ENCODE peak calls at places on chromosomes 1 and 21, in seven cellular contexts. One of them, this sample, is unnamed. For H3K4me1, the result is how much of the 10 kb centered on the place peaks cover.

GRCh38 chr21:28975401-28975800 is 17.3 kb downstream of the LTN1 start:
- DNase-seq in uterus: no peak
- DNase-seq in mesenchymal stem cell: peak
- DNase-seq in CD4-positive, CD25-positive, alpha-beta regulatory T cell: no peak
- DNase-seq in IMR-90: peak
- DNase-seq in GM23248: peak
- DNase-seq in HCT116: no peak
- DNase-seq in this sample: no peak

GRCh38 chr1:63969461-63969893 is 195.7 kb downstream of the ROR1 start:
- DNase-seq in uterus: no peak
- DNase-seq in mesenchymal stem cell: no peak
- DNase-seq in CD4-positive, CD25-positive, alpha-beta regulatory T cell: no peak
- DNase-seq in HCT116: peak
- DNase-seq in IMR-90: peak
- DNase-seq in GM23248: no peak
- DNase-seq in this sample: no peak

GRCh38 chr1:184534690-184535089 is 147.9 kb downstream of the C1orf21 start:
- DNase-seq in CD4-positive, CD25-positive, alpha-beta regulatory T cell: no peak
- DNase-seq in IMR-90: no peak
- DNase-seq in mesenchymal stem cell: no peak
- DNase-seq in HCT116: no peak
- DNase-seq in GM23248: no peak
- DNase-seq in uterus: no peak
- DNase-seq in this sample: no peak

GRCh38 chr1:167526659-167527383 is 8.5 kb upstream of the CD247 start:
- DNase-seq in GM23248: no peak
- DNase-seq in mesenchymal stem cell: no peak
- DNase-seq in HCT116: no peak
- DNase-seq in uterus: no peak
- DNase-seq in IMR-90: no peak
- DNase-seq in CD4-positive, CD25-positive, alpha-beta regulatory T cell: no peak
- DNase-seq in this sample: no peak

GRCh38 chr1:84541679-84542078 is 32.6 kb downstream of the CTBS start:
- DNase-seq in HCT116: peak
- DNase-seq in mesenchymal stem cell: no peak
- DNase-seq in CD4-positive, CD25-positive, alpha-beta regulatory T cell: peak
- DNase-seq in uterus: no peak
- DNase-seq in IMR-90: no peak
- DNase-seq in GM23248: no peak
- DNase-seq in this sample: no peak

GRCh38 chr1:162919043-162919442 is 58.1 kb upstream of the CCDC190 start:
- DNase-seq in CD4-positive, CD25-positive, alpha-beta regulatory T cell: no peak
- DNase-seq in GM23248: no peak
- DNase-seq in mesenchymal stem cell: no peak
- DNase-seq in IMR-90: no peak
- DNase-seq in HCT116: no peak
- DNase-seq in uterus: no peak
- DNase-seq in this sample: no peak

GRCh38 chr21:42164064-42164789 is 54.7 kb upstream of the ABCG1 start:
- DNase-seq in IMR-90: no peak
- DNase-seq in CD4-positive, CD25-positive, alpha-beta regulatory T cell: peak
- DNase-seq in uterus: no peak
- DNase-seq in mesenchymal stem cell: peak
- DNase-seq in HCT116: peak
- DNase-seq in GM23248: no peak
- DNase-seq in this sample: peak

GRCh38 chr1:15595809-15596730 is 11.2 kb upstream of the AGMAT start:
- DNase-seq in HCT116: no peak
- DNase-seq in GM23248: no peak
- DNase-seq in mesenchymal stem cell: peak
- DNase-seq in CD4-positive, CD25-positive, alpha-beta regulatory T cell: no peak
- DNase-seq in uterus: no peak
- DNase-seq in IMR-90: no peak
- DNase-seq in this sample: no peak

GRCh38 chr1:49051647-49052046 is 275.0 kb upstream of the BEND5 start:
- DNase-seq in mesenchymal stem cell: no peak
- DNase-seq in GM23248: no peak
- DNase-seq in CD4-positive, CD25-positive, alpha-beta regulatory T cell: no peak
- DNase-seq in uterus: no peak
- DNase-seq in HCT116: no peak
- DNase-seq in IMR-90: no peak
- DNase-seq in this sample: no peak

GRCh38 chr1:83632906-83633305 is 366.0 kb downstream of the TTLL7 start:
- DNase-seq in GM23248: no peak
- DNase-seq in IMR-90: no peak
- DNase-seq in uterus: no peak
- DNase-seq in CD4-positive, CD25-positive, alpha-beta regulatory T cell: no peak
- DNase-seq in mesenchymal stem cell: no peak
- DNase-seq in HCT116: no peak
- DNase-seq in this sample: no peak

GRCh38 chr1:35715568-35716002 is 3.1 kb downstream of the C1orf216 start:
- DNase-seq in mesenchymal stem cell: peak
- DNase-seq in GM23248: peak
- DNase-seq in HCT116: peak
- DNase-seq in CD4-positive, CD25-positive, alpha-beta regulatory T cell: peak
- DNase-seq in IMR-90: peak
- DNase-seq in uterus: peak
- DNase-seq in this sample: peak

GRCh38 chr21:36698160-36699025 is 522 bp upstream of the SIM2 start:
- DNase-seq in uterus: no peak
- DNase-seq in mesenchymal stem cell: no peak
- DNase-seq in HCT116: peak
- DNase-seq in GM23248: no peak
- DNase-seq in IMR-90: peak
- DNase-seq in CD4-positive, CD25-positive, alpha-beta regulatory T cell: no peak
- DNase-seq in this sample: no peak
- H3K4me1 ChIP-seq in uterus: under half
- H3K4me1 ChIP-seq in mesenchymal stem cell: half or more
- H3K4me1 ChIP-seq in HCT116: under half
- H3K4me1 ChIP-seq in GM23248: under half
- H3K4me1 ChIP-seq in IMR-90: under half
- H3K4me1 ChIP-seq in CD4-positive, CD25-positive, alpha-beta regulatory T cell: under half
- H3K4me1 ChIP-seq in this sample: under half

DNA sequence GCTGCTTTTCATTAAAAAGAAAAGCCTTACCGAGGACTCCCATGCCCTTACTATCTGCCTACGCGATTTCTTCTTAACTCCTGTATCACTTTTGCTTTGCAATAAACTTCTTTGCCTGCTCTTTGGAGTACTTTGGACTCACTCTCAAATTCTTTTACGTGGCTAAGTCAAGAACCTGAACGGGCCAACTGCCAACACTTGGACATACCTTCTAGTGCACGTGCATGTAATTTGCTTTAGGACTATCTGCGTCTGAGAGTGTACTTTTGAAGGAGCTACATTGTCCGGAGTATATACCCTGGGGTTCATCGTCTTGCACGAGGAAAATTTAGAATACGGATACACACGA is 3.6 kb upstream of the OTUD3 start:
- DNase-seq in IMR-90: no peak
- DNase-seq in mesenchymal stem cell: no peak
- DNase-seq in HCT116: no peak
- DNase-seq in CD4-positive, CD25-positive, alpha-beta regulatory T cell: no peak
- DNase-seq in uterus: peak
- DNase-seq in GM23248: no peak
- DNase-seq in this sample: no peak
- H3K4me3 ChIP-seq in IMR-90: no peak
- H3K4me3 ChIP-seq in mesenchymal stem cell: no peak
- H3K4me3 ChIP-seq in HCT116: no peak
- H3K4me3 ChIP-seq in CD4-positive, CD25-positive, alpha-beta regulatory T cell: no peak
- H3K4me3 ChIP-seq in uterus: no peak
- H3K4me3 ChIP-seq in GM23248: no peak
- H3K4me3 ChIP-seq in this sample: no peak

GRCh38 chr1:229880271-229881170 is 186.5 kb upstream of the GALNT2 start:
- DNase-seq in mesenchymal stem cell: no peak
- DNase-seq in CD4-positive, CD25-positive, alpha-beta regulatory T cell: no peak
- DNase-seq in uterus: no peak
- DNase-seq in HCT116: no peak
- DNase-seq in IMR-90: no peak
- DNase-seq in GM23248: no peak
- DNase-seq in this sample: no peak
- H3K27ac ChIP-seq in mesenchymal stem cell: no peak
- H3K27ac ChIP-seq in CD4-positive, CD25-positive, alpha-beta regulatory T cell: no peak
- H3K27ac ChIP-seq in uterus: peak
- H3K27ac ChIP-seq in HCT116: no peak
- H3K27ac ChIP-seq in IMR-90: no peak
- H3K27ac ChIP-seq in GM23248: no peak
- H3K27ac ChIP-seq in this sample: no peak

DNA sequence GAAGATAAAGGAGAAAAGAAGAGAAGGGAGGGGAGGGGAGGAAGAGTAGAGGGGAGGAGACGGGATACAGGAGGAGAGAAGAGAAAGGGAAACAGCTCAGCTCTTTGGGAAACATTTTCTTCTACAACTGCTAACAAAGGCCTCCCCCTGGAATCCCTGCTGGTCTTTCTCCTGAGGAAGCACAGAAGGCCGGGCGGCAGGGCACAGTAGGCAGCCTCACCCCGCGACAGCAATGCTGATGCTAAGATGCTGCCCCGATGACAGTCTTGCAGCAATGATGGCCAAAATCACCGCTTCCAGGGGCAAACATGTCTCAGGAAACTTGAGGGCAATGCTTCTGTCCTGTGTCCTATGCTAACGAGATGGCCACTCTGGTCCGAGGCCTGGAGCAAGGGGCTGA is 5.2 kb downstream of the KIAA2013 start:
- DNase-seq in GM23248: no peak
- DNase-seq in mesenchymal stem cell: no peak
- DNase-seq in IMR-90: no peak
- DNase-seq in CD4-positive, CD25-positive, alpha-beta regulatory T cell: no peak
- DNase-seq in uterus: no peak
- DNase-seq in HCT116: no peak
- DNase-seq in this sample: no peak
- H3K4me1 ChIP-seq in GM23248: under half
- H3K4me1 ChIP-seq in mesenchymal stem cell: under half
- H3K4me1 ChIP-seq in IMR-90: under half
- H3K4me1 ChIP-seq in CD4-positive, CD25-positive, alpha-beta regulatory T cell: under half
- H3K4me1 ChIP-seq in uterus: under half
- H3K4me1 ChIP-seq in HCT116: under half
- H3K4me1 ChIP-seq in this sample: under half

GRCh38 chr1:38028105-38028591 is 15.6 kb downstream of the UTP11 start:
- DNase-seq in GM23248: peak
- DNase-seq in IMR-90: no peak
- DNase-seq in CD4-positive, CD25-positive, alpha-beta regulatory T cell: peak
- DNase-seq in uterus: no peak
- DNase-seq in mesenchymal stem cell: no peak
- DNase-seq in HCT116: no peak
- DNase-seq in this sample: no peak

GRCh38 chr1:38027201-38028104 is 14.9 kb downstream of the UTP11 start:
- DNase-seq in IMR-90: no peak
- DNase-seq in mesenchymal stem cell: no peak
- DNase-seq in CD4-positive, CD25-positive, alpha-beta regulatory T cell: no peak
- DNase-seq in GM23248: no peak
- DNase-seq in HCT116: no peak
- DNase-seq in uterus: no peak
- DNase-seq in this sample: no peak

GRCh38 chr1:38025233-38025632 is 12.7 kb downstream of the UTP11 start:
- DNase-seq in uterus: no peak
- DNase-seq in mesenchymal stem cell: no peak
- DNase-seq in GM23248: no peak
- DNase-seq in HCT116: no peak
- DNase-seq in IMR-90: no peak
- DNase-seq in CD4-positive, CD25-positive, alpha-beta regulatory T cell: no peak
- DNase-seq in this sample: no peak

GRCh38 chr1:38025664-38026063 is 13.1 kb downstream of the UTP11 start:
- DNase-seq in HCT116: no peak
- DNase-seq in uterus: no peak
- DNase-seq in mesenchymal stem cell: no peak
- DNase-seq in CD4-positive, CD25-positive, alpha-beta regulatory T cell: no peak
- DNase-seq in IMR-90: no peak
- DNase-seq in GM23248: no peak
- DNase-seq in this sample: no peak

DNA sequence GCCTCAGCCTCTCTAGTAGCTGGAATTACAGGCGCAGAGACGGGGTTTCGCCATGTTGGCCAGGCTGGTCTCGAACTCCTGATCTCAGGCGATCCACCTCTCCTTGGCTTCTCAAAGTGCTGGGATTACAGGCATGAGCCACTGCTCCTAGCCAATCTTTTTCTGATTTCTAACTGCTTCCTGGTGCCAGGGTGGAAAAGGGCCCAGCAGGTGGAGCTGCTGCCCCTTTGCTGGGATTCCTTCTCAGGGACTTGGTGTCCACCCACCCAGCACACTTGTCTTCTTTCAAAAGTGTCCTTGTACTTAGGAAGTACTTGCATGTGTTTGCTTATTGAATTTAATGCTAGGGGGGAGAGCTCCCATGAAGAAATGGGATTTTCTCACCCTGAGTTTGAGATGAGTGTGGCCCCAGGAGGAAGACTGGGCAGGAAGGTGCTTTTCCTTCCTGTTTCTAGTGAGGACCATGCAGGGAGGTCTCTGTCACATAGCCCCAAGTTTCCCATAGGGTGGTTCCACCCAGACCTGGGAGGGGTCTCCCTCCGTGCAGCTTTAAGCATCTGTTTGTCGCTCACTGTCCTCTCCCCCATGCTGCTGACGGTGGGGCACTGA is 14.2 kb downstream of the UTP11 start:
- DNase-seq in mesenchymal stem cell: peak
- DNase-seq in uterus: no peak
- DNase-seq in GM23248: peak
- DNase-seq in IMR-90: peak
- DNase-seq in CD4-positive, CD25-positive, alpha-beta regulatory T cell: peak
- DNase-seq in HCT116: no peak
- DNase-seq in this sample: no peak
- H3K4me3 ChIP-seq in mesenchymal stem cell: no peak
- H3K4me3 ChIP-seq in uterus: no peak
- H3K4me3 ChIP-seq in GM23248: no peak
- H3K4me3 ChIP-seq in IMR-90: no peak
- H3K4me3 ChIP-seq in CD4-positive, CD25-positive, alpha-beta regulatory T cell: no peak
- H3K4me3 ChIP-seq in HCT116: no peak
- H3K4me3 ChIP-seq in this sample: no peak

DNA sequence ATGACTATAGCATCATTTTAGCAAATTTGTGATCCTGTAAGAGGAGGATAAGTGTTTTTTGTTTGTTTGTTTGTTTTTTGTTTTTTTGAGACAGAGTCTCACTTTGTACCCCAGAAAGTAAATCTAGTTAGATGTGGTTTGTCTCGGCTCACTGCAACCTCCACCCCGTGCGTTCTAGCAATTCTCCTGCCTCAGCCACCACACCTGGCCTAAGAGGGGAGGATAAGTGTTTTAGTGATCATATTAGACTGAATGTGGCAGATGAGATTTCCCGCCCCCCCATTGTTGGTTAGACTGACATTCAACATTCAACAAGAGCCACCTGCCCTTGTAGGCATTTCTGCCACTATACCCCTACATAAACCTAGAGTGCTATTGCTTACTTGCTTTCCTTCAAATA is 98.5 kb downstream of the OSBPL9 start:
- DNase-seq in IMR-90: no peak
- DNase-seq in uterus: no peak
- DNase-seq in HCT116: no peak
- DNase-seq in CD4-positive, CD25-positive, alpha-beta regulatory T cell: no peak
- DNase-seq in GM23248: no peak
- DNase-seq in mesenchymal stem cell: no peak
- DNase-seq in this sample: no peak
- H3K27ac ChIP-seq in IMR-90: no peak
- H3K27ac ChIP-seq in uterus: no peak
- H3K27ac ChIP-seq in HCT116: no peak
- H3K27ac ChIP-seq in CD4-positive, CD25-positive, alpha-beta regulatory T cell: no peak
- H3K27ac ChIP-seq in GM23248: no peak
- H3K27ac ChIP-seq in mesenchymal stem cell: no peak
- H3K27ac ChIP-seq in this sample: no peak

GRCh38 chr1:156505679-156506298 is 5.2 kb upstream of the MEF2D start:
- DNase-seq in HCT116: no peak
- DNase-seq in IMR-90: no peak
- DNase-seq in CD4-positive, CD25-positive, alpha-beta regulatory T cell: no peak
- DNase-seq in GM23248: no peak
- DNase-seq in mesenchymal stem cell: no peak
- DNase-seq in uterus: no peak
- DNase-seq in this sample: no peak
- H3K4me1 ChIP-seq in HCT116: under half
- H3K4me1 ChIP-seq in IMR-90: half or more
- H3K4me1 ChIP-seq in CD4-positive, CD25-positive, alpha-beta regulatory T cell: half or more
- H3K4me1 ChIP-seq in GM23248: half or more
- H3K4me1 ChIP-seq in mesenchymal stem cell: under half
- H3K4me1 ChIP-seq in uterus: under half
- H3K4me1 ChIP-seq in this sample: under half

This sample was measured in effector memory CD4-positive, alpha-beta T cell.